ENCODE peak calls at places on chromosomes 1 and 21, in five cellular contexts. One of them, this sample, is unnamed.
A peak's percentile ranks its signal among the peaks of the same experiment; 100 is the strongest.

GRCh38 chr1:222233441-222234180 is 314.3 kb downstream of the HHIPL2 start:
- DNase-seq in testis: no peak
- DNase-seq in fibroblast of villous mesenchyme: peak; percentile 86
- DNase-seq in cardiac muscle cell: peak; percentile 72
- DNase-seq in OCI-LY7: no peak
- DNase-seq in this sample: no peak

GRCh38 chr1:53091841-53092645 is 30.0 kb downstream of the PODN start:
- DNase-seq in testis: no peak
- DNase-seq in fibroblast of villous mesenchyme: peak; percentile 62
- DNase-seq in cardiac muscle cell: peak; percentile 63
- DNase-seq in OCI-LY7: no peak
- DNase-seq in this sample: no peak

GRCh38 chr1:110616587-110616986 is 10.4 kb upstream of the KCNA2 start:
- DNase-seq in testis: peak; percentile 78
- DNase-seq in fibroblast of villous mesenchyme: no peak
- DNase-seq in cardiac muscle cell: peak; percentile 48
- DNase-seq in OCI-LY7: no peak
- DNase-seq in this sample: no peak

GRCh38 chr1:230427981-230428380 is 1.8 kb upstream of the PGBD5 start:
- DNase-seq in testis: no peak
- DNase-seq in fibroblast of villous mesenchyme: no peak
- DNase-seq in cardiac muscle cell: no peak
- DNase-seq in OCI-LY7: no peak
- DNase-seq in this sample: no peak

GRCh38 chr1:63683759-63684158 is 90.1 kb upstream of the ROR1 start:
- DNase-seq in testis: no peak
- DNase-seq in fibroblast of villous mesenchyme: no peak
- DNase-seq in cardiac muscle cell: no peak
- DNase-seq in OCI-LY7: no peak
- DNase-seq in this sample: no peak

GRCh38 chr1:226526801-226527595 is 21.6 kb upstream of the STUM start:
- DNase-seq in testis: peak; percentile 83
- DNase-seq in fibroblast of villous mesenchyme: peak; percentile 29
- DNase-seq in cardiac muscle cell: peak; percentile 64
- DNase-seq in OCI-LY7: peak; percentile 67
- DNase-seq in this sample: peak; percentile 18

GRCh38 chr1:69172003-69173000 is 395.4 kb upstream of the LRRC7 start:
- DNase-seq in testis: no peak
- DNase-seq in fibroblast of villous mesenchyme: peak; percentile 0
- DNase-seq in cardiac muscle cell: peak; percentile 63
- DNase-seq in OCI-LY7: no peak
- DNase-seq in this sample: no peak

GRCh38 chr1:154866995-154867795 is 2.9 kb downstream of the KCNN3 start:
- DNase-seq in testis: no peak
- DNase-seq in fibroblast of villous mesenchyme: peak; percentile 27
- DNase-seq in cardiac muscle cell: peak; percentile 74
- DNase-seq in OCI-LY7: peak; percentile 51
- DNase-seq in this sample: no peak

GRCh38 chr21:40186036-40186435 is 318.8 kb downstream of the PCP4 start:
- DNase-seq in testis: no peak
- DNase-seq in fibroblast of villous mesenchyme: no peak
- DNase-seq in cardiac muscle cell: no peak
- DNase-seq in OCI-LY7: no peak
- DNase-seq in this sample: no peak

GRCh38 chr1:153366261-153366660 is 8.6 kb downstream of the S100A9 start:
- DNase-seq in testis: no peak
- DNase-seq in fibroblast of villous mesenchyme: no peak
- DNase-seq in cardiac muscle cell: no peak
- DNase-seq in OCI-LY7: no peak
- DNase-seq in this sample: no peak

GRCh38 chr1:92081031-92081430 is 886 bp downstream of the BTBD8 start:
- DNase-seq in testis: no peak
- DNase-seq in fibroblast of villous mesenchyme: no peak
- DNase-seq in cardiac muscle cell: no peak
- DNase-seq in OCI-LY7: no peak
- DNase-seq in this sample: no peak

GRCh38 chr1:92184632-92185031 is 33.1 kb upstream of the C1orf146 start:
- DNase-seq in testis: no peak
- DNase-seq in fibroblast of villous mesenchyme: peak; percentile 53
- DNase-seq in cardiac muscle cell: peak; percentile 73
- DNase-seq in OCI-LY7: no peak
- DNase-seq in this sample: no peak

GRCh38 chr1:99481391-99481996 is 164.4 kb upstream of the PALMD start:
- DNase-seq in testis: peak; percentile 80
- DNase-seq in fibroblast of villous mesenchyme: peak; percentile 72
- DNase-seq in cardiac muscle cell: peak; percentile 76
- DNase-seq in OCI-LY7: peak; percentile 59
- DNase-seq in this sample: peak; percentile 65

GRCh38 chr21:17688912-17689874 is 76.5 kb upstream of the BTG3 start:
- DNase-seq in testis: peak; percentile 89
- DNase-seq in fibroblast of villous mesenchyme: peak; percentile 45
- DNase-seq in cardiac muscle cell: peak; percentile 76
- DNase-seq in OCI-LY7: peak; percentile 44
- DNase-seq in this sample: peak; percentile 26

GRCh38 chr1:93516164-93516563 is 68.2 kb downstream of the FNBP1L start:
- DNase-seq in testis: no peak
- DNase-seq in fibroblast of villous mesenchyme: no peak
- DNase-seq in cardiac muscle cell: no peak
- DNase-seq in OCI-LY7: no peak
- DNase-seq in this sample: peak; percentile 45

GRCh38 chr1:181033128-181033798 is 520 bp upstream of the MR1 start:
- DNase-seq in testis: peak; percentile 33
- DNase-seq in fibroblast of villous mesenchyme: peak; percentile 73
- DNase-seq in cardiac muscle cell: peak; percentile 45
- DNase-seq in OCI-LY7: peak; percentile 63
- DNase-seq in this sample: peak; percentile 62

GRCh38 chr1:171772312-171772711 is 9.1 kb upstream of the METTL13 start:
- DNase-seq in testis: no peak
- DNase-seq in fibroblast of villous mesenchyme: no peak
- DNase-seq in cardiac muscle cell: no peak
- DNase-seq in OCI-LY7: no peak
- DNase-seq in this sample: peak; percentile 16

DNA sequence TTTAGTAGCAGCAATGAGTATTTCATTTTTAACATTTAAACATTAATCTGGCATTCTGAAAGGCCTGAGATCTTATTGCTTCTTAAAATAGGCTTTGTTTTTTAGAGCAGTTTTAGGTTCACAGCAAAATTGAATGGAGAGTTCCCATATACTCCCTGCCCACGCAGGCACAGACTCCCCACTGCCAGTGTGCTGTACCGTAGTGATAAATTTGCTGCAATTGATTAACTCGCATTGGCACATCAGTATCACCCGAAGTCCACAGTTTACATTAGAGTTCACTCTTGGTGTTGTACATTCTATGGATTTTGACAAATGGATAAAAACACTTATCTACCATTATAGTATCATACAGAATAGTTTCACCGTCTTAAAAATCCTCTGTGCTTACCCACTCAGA is 71.8 kb upstream of the ERRFI1 start:
- DNase-seq in testis: no peak
- DNase-seq in fibroblast of villous mesenchyme: no peak
- DNase-seq in cardiac muscle cell: no peak
- DNase-seq in OCI-LY7: no peak
- DNase-seq in this sample: no peak
- H3K4me3 ChIP-seq in testis: no peak overlapping the region
- H3K4me3 ChIP-seq in fibroblast of villous mesenchyme: no peak overlapping the region
- H3K4me3 ChIP-seq in cardiac muscle cell: no peak overlapping the region
- H3K4me3 ChIP-seq in OCI-LY7: peak overlapping the region; percentile 26
- H3K4me3 ChIP-seq in this sample: no peak overlapping the region

GRCh38 chr1:151047925-151048644 is 534 bp downstream of the C1orf56 start:
- DNase-seq in testis: peak; percentile 85
- DNase-seq in fibroblast of villous mesenchyme: peak; percentile 58
- DNase-seq in cardiac muscle cell: peak; percentile 79
- DNase-seq in OCI-LY7: no peak
- DNase-seq in this sample: peak; percentile 84
- TF ChIP-seq CTCF in testis: peak; percentile 49
- TF ChIP-seq CTCF in fibroblast of villous mesenchyme: peak; percentile 60
- TF ChIP-seq CTCF in cardiac muscle cell: peak; percentile 58
- TF ChIP-seq CTCF in OCI-LY7: no peak
- TF ChIP-seq CTCF in this sample: peak; percentile 68

DNA sequence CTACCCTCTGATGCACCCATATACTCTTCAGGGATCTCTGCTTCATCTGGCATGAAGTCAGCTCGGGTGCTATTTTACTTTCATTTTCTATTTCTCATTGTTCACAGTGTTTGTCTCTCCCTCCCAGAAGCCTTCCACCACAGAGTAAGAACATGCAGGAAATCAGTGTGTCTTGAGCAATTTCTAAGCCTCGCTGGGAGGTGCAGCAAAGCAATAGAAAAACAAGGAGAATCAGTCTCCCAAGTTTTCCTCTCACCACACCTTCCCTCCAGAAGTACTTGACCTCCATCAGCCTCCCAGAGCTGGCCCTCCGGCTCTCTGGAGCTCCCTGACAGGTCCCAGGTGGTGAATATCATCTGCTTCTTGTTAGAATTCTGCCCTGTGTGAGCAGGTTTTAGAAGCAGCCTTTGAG is 594.7 kb upstream of the CAMK1G start:
- DNase-seq in testis: no peak
- DNase-seq in fibroblast of villous mesenchyme: peak; percentile 54
- DNase-seq in cardiac muscle cell: peak; percentile 82
- DNase-seq in OCI-LY7: peak; percentile 13
- DNase-seq in this sample: peak; percentile 77
- H3K4me3 ChIP-seq in testis: no peak overlapping the region
- H3K4me3 ChIP-seq in fibroblast of villous mesenchyme: peak overlapping the region; percentile 36
- H3K4me3 ChIP-seq in cardiac muscle cell: no peak overlapping the region
- H3K4me3 ChIP-seq in OCI-LY7: peak overlapping the region; percentile 47
- H3K4me3 ChIP-seq in this sample: peak overlapping the region; percentile 56

DNA sequence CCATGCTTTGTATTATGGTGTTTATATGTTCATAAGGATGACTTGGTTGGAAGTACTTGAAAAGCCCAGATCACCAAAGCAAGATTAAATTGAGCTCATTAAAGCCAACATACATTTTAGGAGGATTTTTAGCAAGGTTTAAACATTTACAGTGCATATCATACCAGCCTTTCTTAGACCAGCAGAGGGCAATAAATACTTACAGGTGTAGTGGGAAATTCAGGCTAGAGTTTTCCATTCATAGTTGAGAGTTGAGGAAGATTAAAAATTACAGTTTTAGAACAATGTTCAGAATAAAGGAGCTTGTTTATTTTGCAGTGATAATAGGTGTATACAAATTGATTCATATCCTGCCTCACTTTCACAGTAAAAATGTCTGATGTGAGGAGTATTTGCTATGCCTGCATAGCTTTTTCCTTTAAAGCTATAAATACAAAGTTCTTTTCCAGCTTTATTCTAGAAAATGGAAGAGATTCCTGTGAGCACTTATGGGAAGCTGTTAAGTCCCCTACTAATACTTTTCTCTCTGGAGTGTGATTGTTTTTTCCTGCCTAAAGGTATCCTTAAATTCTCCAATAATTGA is 35.3 kb downstream of the DTL start:
- DNase-seq in testis: no peak
- DNase-seq in fibroblast of villous mesenchyme: peak; percentile 73
- DNase-seq in cardiac muscle cell: peak; percentile 76
- DNase-seq in OCI-LY7: peak; percentile 31
- DNase-seq in this sample: peak; percentile 37
- TF ChIP-seq CTCF in testis: peak; percentile 60
- TF ChIP-seq CTCF in fibroblast of villous mesenchyme: peak; percentile 80
- TF ChIP-seq CTCF in cardiac muscle cell: peak; percentile 82
- TF ChIP-seq CTCF in OCI-LY7: peak; percentile 76
- TF ChIP-seq CTCF in this sample: peak; percentile 36

This sample was measured in GM12865.